ENCODE peak calls at places on chromosome 12, in six cellular contexts. A is aorta, D is WTC11, S is fibroblast of mammary gland, Y is uterus, B is HFFc6. W is an unnamed sample.

GRCh38 chr12:56361487-56362129 is 1.0 kb downstream of the APOF start:
- DNase-seq in B (no peak), D (no peak), A (no peak), S (no peak), Y (no peak), W (no peak)

GRCh38 chr12:131024721-131025120 is 71.0 kb downstream of the ADGRD1 start:
- DNase-seq in B (no peak), D (no peak), Y (no peak), A (no peak), S (no peak), W (no peak)

GRCh38 chr12:100017056-100017455 is 32.3 kb upstream of the ANKS1B start:
- DNase-seq in Y (no peak), D (no peak), A (no peak), B (no peak), S (no peak), W (no peak)

GRCh38 chr12:2335109-2335508 is 282.3 kb downstream of the CACNA1C start:
- DNase-seq in A (no peak), S (no peak), Y (no peak), D (no peak), B (no peak), W (peak)

GRCh38 chr12:15011162-15011561 is 38.3 kb downstream of the PDE6H start:
- DNase-seq in B (no peak), Y (no peak), D (no peak), S (peak), A (no peak), W (peak)

GRCh38 chr12:68227356-68227755 is 1.7 kb upstream of the IL26 start:
- DNase-seq in Y (no peak), S (no peak), D (no peak), A (no peak), B (no peak), W (no peak)

GRCh38 chr12:27521066-27521465 is 2.9 kb upstream of the PPFIBP1 start:
- DNase-seq in Y (peak), S (peak), B (no peak), D (peak), A (peak), W (no peak)

GRCh38 chr12:69254046-69254445 is 14.7 kb downstream of the CPSF6 start:
- DNase-seq in S (peak), D (no peak), B (peak), A (no peak), Y (no peak), W (peak)

GRCh38 chr12:44157359-44157758 is 321.5 kb downstream of the TMEM117 start:
- DNase-seq in Y (no peak), D (no peak), S (no peak), B (no peak), A (no peak), W (no peak)

GRCh38 chr12:4269279-4269991 is 4.1 kb upstream of the CCND2 start:
- DNase-seq in B (no peak), Y (peak), A (peak), S (peak), D (peak), W (no peak)

GRCh38 chr12:96814200-96814599 is 92.9 kb upstream of the NEDD1 start:
- DNase-seq in D (no peak), Y (no peak), A (no peak), S (no peak), B (peak), W (no peak)

GRCh38 chr12:75481774-75482173 is 1.2 kb downstream of the GLIPR1 start:
- DNase-seq in B (no peak), Y (peak), A (no peak), S (peak), D (no peak), W (peak)

W was measured in renal cortical epithelial cell.